ENCODE peak calls at places on chromosome 15, in four cellular contexts. I, O, U and Q are unnamed samples.

GRCh38 chr15:63337046-63337445 is 44.6 kb downstream of the CA12 start:
- DNase-seq in O (no peak), I (no peak), U (no peak), Q (no peak)

GRCh38 chr15:35038655-35039534 is 46.2 kb downstream of the NANOGP8 start:
- DNase-seq in U (no peak), I (peak), O (no peak), Q (no peak)

GRCh38 chr15:34018021-34018645 is 20.9 kb downstream of the AVEN start:
- DNase-seq in I (no peak), O (no peak), U (no peak), Q (no peak)

GRCh38 chr15:27097506-27097905 is 126.5 kb downstream of the GABRG3 start:
- DNase-seq in U (no peak), O (no peak), I (no peak), Q (no peak)

GRCh38 chr15:63491979-63492378 is 12.4 kb upstream of the USP3 start:
- DNase-seq in I (peak), O (no peak), U (no peak), Q (no peak)

GRCh38 chr15:60021589-60022378 is 17.7 kb downstream of the FOXB1 start:
- DNase-seq in I (no peak), U (no peak), O (no peak), Q (no peak)

GRCh38 chr15:91032919-91033803 is 10.8 kb upstream of the VPS33B start:
- DNase-seq in O (peak), U (peak), I (no peak), Q (peak)

GRCh38 chr15:51499379-51499976 is 123.1 kb downstream of the DMXL2 start:
- DNase-seq in I (peak), U (no peak), O (no peak), Q (peak)

GRCh38 chr15:68054658-68055223 is 626 bp downstream of the PIAS1 start:
- DNase-seq in O (peak), I (peak), U (peak), Q (peak)

GRCh38 chr15:51119120-51119519 is 24.4 kb upstream of the TNFAIP8L3 start:
- DNase-seq in O (no peak), I (no peak), U (no peak), Q (no peak)

GRCh38 chr15:48427960-48428547 is 96.8 kb downstream of the DUT start:
- DNase-seq in O (no peak), I (peak), U (no peak), Q (no peak)

GRCh38 chr15:31102049-31102321 is 460 bp upstream of the TRPM1 start:
- DNase-seq in U (no peak), O (no peak), I (no peak), Q (no peak)

GRCh38 chr15:66780172-66780972 is 78.3 kb downstream of the SMAD6 start:
- DNase-seq in O (no peak), U (no peak), I (peak), Q (no peak)

GRCh38 chr15:88375234-88375926 is 91.8 kb downstream of the MRPL46 start:
- DNase-seq in I (peak), O (no peak), U (no peak), Q (no peak)

GRCh38 chr15:89448825-89449224 is 47.6 kb downstream of the RHCG start:
- DNase-seq in O (no peak), I (no peak), U (no peak), Q (no peak)

GRCh38 chr15:51382787-51383186 is 41.3 kb downstream of the GLDN start:
- DNase-seq in O (no peak), I (peak), U (no peak), Q (peak)

GRCh38 chr15:68553594-68553993 is 25.2 kb upstream of the CORO2B start:
- DNase-seq in U (no peak), O (no peak), I (no peak), Q (no peak)

GRCh38 chr15:41870689-41871081 is 23.2 kb downstream of the SPTBN5 start:
- DNase-seq in I (peak), O (no peak), U (no peak), Q (no peak)

GRCh38 chr15:39781967-39782292 is 711 bp downstream of the FSIP1 start:
- DNase-seq in O (no peak), U (no peak), I (peak), Q (no peak)
- H3K4me3 ChIP-seq in O (peak), U (peak), I (peak), Q (peak)

GRCh38 chr15:74784426-74784825 is 2.5 kb downstream of the CSK start:
- DNase-seq in I (no peak), O (no peak), U (no peak), Q (peak)
- H3K4me3 ChIP-seq in I (no peak), O (peak), U (peak), Q (peak)

GRCh38 chr15:99928429-99928981 is 195.3 kb upstream of the LYSMD4 start:
- DNase-seq in O (peak), U (peak), I (peak), Q (peak)
- H3K4me3 ChIP-seq in O (peak), U (peak), I (peak), Q (peak)

DNA sequence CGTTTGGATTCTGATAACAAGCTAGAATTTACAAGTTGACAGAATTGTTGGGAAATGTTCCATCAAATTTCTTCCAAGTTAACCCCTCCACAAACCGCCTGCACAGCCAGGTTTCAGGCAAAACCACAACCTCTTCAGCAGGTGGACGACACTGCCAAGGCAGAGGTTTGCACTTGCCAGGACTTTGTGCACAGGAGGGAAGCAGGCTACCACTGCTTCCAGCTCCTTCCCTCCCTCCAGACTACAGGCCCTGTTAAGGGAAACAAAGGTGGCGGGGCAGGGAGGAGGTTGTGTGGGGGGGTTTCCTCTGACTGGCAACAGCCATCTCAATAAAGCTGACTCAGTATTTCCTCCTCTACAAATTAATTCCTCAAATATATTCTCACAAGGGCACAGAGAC is 42.2 kb downstream of the TBC1D2B start:
- DNase-seq in O (no peak), I (no peak), U (no peak), Q (peak)
- H3K4me3 ChIP-seq in O (no peak), I (no peak), U (no peak), Q (no peak)

GRCh38 chr15:98840010-98840409 is 167.6 kb downstream of the PGPEP1L start:
- DNase-seq in I (no peak), U (no peak), O (no peak), Q (no peak)

GRCh38 chr15:98838387-98839259 is 169.0 kb downstream of the PGPEP1L start:
- DNase-seq in I (no peak), U (no peak), O (no peak), Q (no peak)

GRCh38 chr15:98841419-98841970 is 166.1 kb downstream of the PGPEP1L start:
- DNase-seq in I (no peak), O (no peak), U (no peak), Q (no peak)

GRCh38 chr15:98834976-98835375 is 172.6 kb downstream of the PGPEP1L start:
- DNase-seq in U (no peak), O (no peak), I (no peak), Q (no peak)

GRCh38 chr15:98835889-98836288 is 171.7 kb downstream of the PGPEP1L start:
- DNase-seq in O (no peak), U (no peak), I (no peak), Q (no peak)
- H3K4me3 ChIP-seq in O (no peak), U (no peak), I (no peak), Q (no peak)

DNA sequence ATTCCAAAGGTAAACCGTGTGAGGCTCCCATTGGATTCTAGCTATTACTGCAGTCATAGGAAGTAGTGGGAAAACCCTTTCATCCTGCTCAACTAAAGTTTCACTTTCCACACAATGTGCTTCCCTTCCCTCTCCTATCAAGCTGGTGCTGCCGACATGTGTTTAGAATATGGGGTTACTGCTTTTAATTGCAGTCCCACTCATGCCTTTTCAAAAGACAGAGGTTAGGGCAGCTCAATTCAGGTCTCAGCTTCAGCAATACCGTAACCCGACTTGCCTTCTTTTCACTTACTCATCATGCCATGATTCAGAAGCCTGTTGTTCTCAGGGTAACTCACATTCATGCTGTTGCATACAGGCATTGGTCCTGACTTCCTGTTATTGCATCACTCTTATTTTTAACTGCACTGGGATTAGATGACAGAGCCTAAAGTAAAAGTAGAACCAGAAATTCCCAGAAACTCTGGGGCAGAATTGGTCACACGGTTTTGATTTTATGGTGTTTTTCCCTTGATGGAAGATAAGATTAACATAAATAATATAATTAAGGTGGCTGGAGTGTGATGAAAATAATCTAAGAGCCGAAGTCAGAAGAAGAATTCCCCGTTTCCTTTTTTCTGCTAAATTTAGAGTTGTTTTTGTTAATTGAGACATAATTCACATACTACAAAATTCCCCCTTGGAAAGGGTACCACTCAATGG is 45.7 kb downstream of the C2CD4B start:
- DNase-seq in O (no peak), U (no peak), I (peak), Q (peak)
- H3K4me3 ChIP-seq in O (peak), U (peak), I (no peak), Q (no peak)

DNA sequence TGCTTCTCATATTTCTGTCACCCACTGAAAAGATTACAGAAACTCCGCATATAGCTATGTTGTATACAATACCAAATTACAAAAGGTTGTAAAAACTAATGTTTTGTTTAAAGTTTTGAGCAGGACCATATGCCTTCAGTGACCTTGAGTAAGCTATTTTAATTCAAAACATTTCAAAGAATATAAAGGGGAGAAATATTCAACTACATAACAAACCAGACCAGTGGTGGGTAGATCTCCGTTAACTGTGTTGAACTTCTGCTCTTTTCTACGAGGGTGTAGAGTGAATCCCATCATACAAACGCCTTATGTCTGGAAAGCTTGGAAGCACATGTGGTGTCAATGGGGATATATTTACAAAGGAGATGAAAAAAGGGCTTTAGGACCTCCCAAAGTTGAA is 68.4 kb upstream of the NR2F2 start:
- DNase-seq in U (no peak), I (peak), O (no peak), Q (no peak)
- H3K4me3 ChIP-seq in U (no peak), I (no peak), O (no peak), Q (no peak)